ENCODE peak calls at places on chromosomes 4 and X, in ten cellular contexts. One of them, this sample, is unnamed.

GRCh38 chr4:69568787-69569186 is 70.7 kb downstream of the UGT2A2 start:
- DNase-seq in tibial nerve: no peak
- DNase-seq in endothelial cell: no peak
- DNase-seq in HFF-Myc: no peak
- DNase-seq in lower leg skin: no peak
- DNase-seq in tibial artery: no peak
- DNase-seq in HCT116: no peak
- DNase-seq in fibroblast of lung: no peak
- DNase-seq in CD4-positive, alpha-beta T cell: no peak
- DNase-seq in ovary: no peak
- DNase-seq in this sample: no peak

GRCh38 chrX:118360429-118361125 is 14.7 kb downstream of the WDR44 start:
- DNase-seq in HCT116: no peak
- DNase-seq in CD4-positive, alpha-beta T cell: no peak
- DNase-seq in lower leg skin: no peak
- DNase-seq in HFF-Myc: no peak
- DNase-seq in fibroblast of lung: no peak
- DNase-seq in tibial artery: no peak
- DNase-seq in tibial nerve: no peak
- DNase-seq in endothelial cell: no peak
- DNase-seq in ovary: no peak
- DNase-seq in this sample: no peak

GRCh38 chrX:103254921-103255455 is at the start of gene TCEAL8:
- DNase-seq in lower leg skin: peak; percentile 94
- DNase-seq in CD4-positive, alpha-beta T cell: no peak
- DNase-seq in HCT116: peak; percentile 63
- DNase-seq in endothelial cell: peak; percentile 49
- DNase-seq in tibial artery: peak; percentile 89
- DNase-seq in HFF-Myc: peak; percentile 39
- DNase-seq in ovary: peak; percentile 83
- DNase-seq in tibial nerve: peak; percentile 66
- DNase-seq in fibroblast of lung: peak; percentile 77
- DNase-seq in this sample: no peak

GRCh38 chrX:95893632-95894031 is 791.0 kb upstream of the DIAPH2 start:
- DNase-seq in HCT116: no peak
- DNase-seq in tibial nerve: no peak
- DNase-seq in lower leg skin: no peak
- DNase-seq in HFF-Myc: no peak
- DNase-seq in tibial artery: no peak
- DNase-seq in ovary: no peak
- DNase-seq in fibroblast of lung: peak; percentile 98
- DNase-seq in endothelial cell: no peak
- DNase-seq in CD4-positive, alpha-beta T cell: no peak
- DNase-seq in this sample: no peak

GRCh38 chr4:123430031-123430430 is 33.4 kb downstream of the SPRY1 start:
- DNase-seq in endothelial cell: no peak
- DNase-seq in CD4-positive, alpha-beta T cell: no peak
- DNase-seq in ovary: no peak
- DNase-seq in HFF-Myc: no peak
- DNase-seq in HCT116: no peak
- DNase-seq in tibial nerve: no peak
- DNase-seq in fibroblast of lung: no peak
- DNase-seq in tibial artery: no peak
- DNase-seq in lower leg skin: no peak
- DNase-seq in this sample: no peak

GRCh38 chr4:84498203-84499026 is 677 bp downstream of the NKX6-1 start:
- DNase-seq in endothelial cell: no peak
- DNase-seq in HCT116: peak; percentile 8
- DNase-seq in lower leg skin: no peak
- DNase-seq in tibial artery: no peak
- DNase-seq in ovary: peak; percentile 42
- DNase-seq in CD4-positive, alpha-beta T cell: no peak
- DNase-seq in HFF-Myc: no peak
- DNase-seq in fibroblast of lung: peak; percentile 32
- DNase-seq in tibial nerve: no peak
- DNase-seq in this sample: no peak

GRCh38 chr4:128782076-128782715 is 27.3 kb upstream of the JADE1 start:
- DNase-seq in lower leg skin: no peak
- DNase-seq in tibial artery: no peak
- DNase-seq in CD4-positive, alpha-beta T cell: peak; percentile 38
- DNase-seq in endothelial cell: no peak
- DNase-seq in HCT116: peak; percentile 18
- DNase-seq in ovary: no peak
- DNase-seq in HFF-Myc: no peak
- DNase-seq in fibroblast of lung: no peak
- DNase-seq in tibial nerve: no peak
- DNase-seq in this sample: no peak

GRCh38 chr4:153486281-153487151 is 20.4 kb downstream of the TMEM131L start:
- DNase-seq in tibial nerve: no peak
- DNase-seq in lower leg skin: no peak
- DNase-seq in CD4-positive, alpha-beta T cell: no peak
- DNase-seq in HFF-Myc: no peak
- DNase-seq in HCT116: peak; percentile 74
- DNase-seq in tibial artery: peak; percentile 76
- DNase-seq in endothelial cell: no peak
- DNase-seq in fibroblast of lung: peak; percentile 70
- DNase-seq in ovary: no peak
- DNase-seq in this sample: peak; percentile 69

GRCh38 chr4:76733380-76733779 is 164.6 kb downstream of the SOWAHB start:
- DNase-seq in endothelial cell: no peak
- DNase-seq in CD4-positive, alpha-beta T cell: no peak
- DNase-seq in HCT116: no peak
- DNase-seq in lower leg skin: no peak
- DNase-seq in ovary: no peak
- DNase-seq in tibial nerve: no peak
- DNase-seq in HFF-Myc: no peak
- DNase-seq in tibial artery: no peak
- DNase-seq in fibroblast of lung: no peak
- DNase-seq in this sample: no peak
- TF ChIP-seq CTCF in endothelial cell: no peak
- TF ChIP-seq CTCF in CD4-positive, alpha-beta T cell: no peak
- TF ChIP-seq CTCF in HCT116: peak; percentile 53
- TF ChIP-seq CTCF in lower leg skin: no peak
- TF ChIP-seq CTCF in ovary: no peak
- TF ChIP-seq CTCF in tibial nerve: no peak
- TF ChIP-seq CTCF in HFF-Myc: peak; percentile 9
- TF ChIP-seq CTCF in tibial artery: no peak
- TF ChIP-seq CTCF in fibroblast of lung: no peak
- TF ChIP-seq CTCF in this sample: peak; percentile 2

GRCh38 chr4:103207673-103208072 is 9.5 kb upstream of the CENPE start:
- DNase-seq in tibial nerve: no peak
- DNase-seq in HCT116: peak; percentile 24
- DNase-seq in endothelial cell: peak; percentile 17
- DNase-seq in HFF-Myc: no peak
- DNase-seq in CD4-positive, alpha-beta T cell: no peak
- DNase-seq in lower leg skin: no peak
- DNase-seq in fibroblast of lung: no peak
- DNase-seq in tibial artery: no peak
- DNase-seq in ovary: no peak
- DNase-seq in this sample: no peak
- TF ChIP-seq CTCF in tibial nerve: no peak
- TF ChIP-seq CTCF in HCT116: peak; percentile 31
- TF ChIP-seq CTCF in endothelial cell: no peak
- TF ChIP-seq CTCF in HFF-Myc: peak; percentile 8
- TF ChIP-seq CTCF in CD4-positive, alpha-beta T cell: no peak
- TF ChIP-seq CTCF in lower leg skin: no peak
- TF ChIP-seq CTCF in fibroblast of lung: no peak
- TF ChIP-seq CTCF in tibial artery: no peak
- TF ChIP-seq CTCF in ovary: no peak
- TF ChIP-seq CTCF in this sample: no peak

GRCh38 chr4:133102612-133103409 is 46.3 kb upstream of the PCDH10 start:
- DNase-seq in HCT116: no peak
- DNase-seq in endothelial cell: no peak
- DNase-seq in CD4-positive, alpha-beta T cell: no peak
- DNase-seq in HFF-Myc: no peak
- DNase-seq in fibroblast of lung: no peak
- DNase-seq in tibial artery: no peak
- DNase-seq in tibial nerve: no peak
- DNase-seq in ovary: no peak
- DNase-seq in lower leg skin: no peak
- DNase-seq in this sample: no peak
- TF ChIP-seq CTCF in HCT116: no peak
- TF ChIP-seq CTCF in endothelial cell: no peak
- TF ChIP-seq CTCF in CD4-positive, alpha-beta T cell: no peak
- TF ChIP-seq CTCF in HFF-Myc: no peak
- TF ChIP-seq CTCF in fibroblast of lung: no peak
- TF ChIP-seq CTCF in tibial artery: no peak
- TF ChIP-seq CTCF in tibial nerve: no peak
- TF ChIP-seq CTCF in ovary: no peak
- TF ChIP-seq CTCF in lower leg skin: no peak
- TF ChIP-seq CTCF in this sample: no peak

GRCh38 chr4:176193126-176193525 is 2.3 kb downstream of the SPATA4 start:
- DNase-seq in tibial artery: no peak
- DNase-seq in ovary: no peak
- DNase-seq in CD4-positive, alpha-beta T cell: no peak
- DNase-seq in HFF-Myc: no peak
- DNase-seq in lower leg skin: no peak
- DNase-seq in endothelial cell: no peak
- DNase-seq in tibial nerve: no peak
- DNase-seq in HCT116: no peak
- DNase-seq in fibroblast of lung: peak; percentile 58
- DNase-seq in this sample: no peak

GRCh38 chr4:176188654-176189053 is 6.7 kb downstream of the SPATA4 start:
- DNase-seq in HCT116: no peak
- DNase-seq in tibial artery: no peak
- DNase-seq in fibroblast of lung: no peak
- DNase-seq in lower leg skin: no peak
- DNase-seq in HFF-Myc: no peak
- DNase-seq in ovary: no peak
- DNase-seq in tibial nerve: no peak
- DNase-seq in CD4-positive, alpha-beta T cell: no peak
- DNase-seq in endothelial cell: no peak
- DNase-seq in this sample: no peak

GRCh38 chr4:176193898-176194297 is 1.5 kb downstream of the SPATA4 start:
- DNase-seq in ovary: no peak
- DNase-seq in lower leg skin: no peak
- DNase-seq in CD4-positive, alpha-beta T cell: no peak
- DNase-seq in endothelial cell: no peak
- DNase-seq in HCT116: peak; percentile 29
- DNase-seq in fibroblast of lung: peak; percentile 65
- DNase-seq in tibial nerve: no peak
- DNase-seq in HFF-Myc: no peak
- DNase-seq in tibial artery: no peak
- DNase-seq in this sample: peak; percentile 47

GRCh38 chr4:176189891-176190795 is 5.2 kb downstream of the SPATA4 start:
- DNase-seq in ovary: no peak
- DNase-seq in HCT116: no peak
- DNase-seq in tibial nerve: no peak
- DNase-seq in fibroblast of lung: no peak
- DNase-seq in lower leg skin: no peak
- DNase-seq in HFF-Myc: no peak
- DNase-seq in tibial artery: no peak
- DNase-seq in endothelial cell: no peak
- DNase-seq in CD4-positive, alpha-beta T cell: no peak
- DNase-seq in this sample: no peak

DNA sequence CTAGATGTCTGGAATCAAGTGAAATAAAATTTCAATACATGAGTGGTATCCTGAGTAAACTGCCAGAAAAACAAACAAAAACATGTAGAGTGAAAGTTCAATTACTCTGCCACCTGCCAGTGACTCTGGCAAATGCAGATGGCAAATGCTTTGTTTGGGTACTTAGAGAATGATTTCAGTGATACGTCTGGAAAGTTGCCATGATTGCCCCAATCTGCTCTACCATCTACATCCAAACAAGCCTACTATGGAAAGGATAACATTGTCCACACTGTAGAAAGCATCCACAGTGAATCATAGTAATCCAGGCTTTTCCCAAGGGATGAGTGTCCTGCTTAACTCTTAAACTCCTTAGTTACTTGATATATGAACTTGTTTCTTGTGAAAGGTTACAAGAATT is 3.4 kb downstream of the SPATA4 start:
- DNase-seq in tibial nerve: no peak
- DNase-seq in fibroblast of lung: peak; percentile 44
- DNase-seq in lower leg skin: no peak
- DNase-seq in HFF-Myc: no peak
- DNase-seq in ovary: no peak
- DNase-seq in endothelial cell: no peak
- DNase-seq in HCT116: no peak
- DNase-seq in CD4-positive, alpha-beta T cell: no peak
- DNase-seq in tibial artery: no peak
- DNase-seq in this sample: no peak
- TF ChIP-seq CTCF in tibial nerve: no peak
- TF ChIP-seq CTCF in fibroblast of lung: no peak
- TF ChIP-seq CTCF in lower leg skin: no peak
- TF ChIP-seq CTCF in HFF-Myc: no peak
- TF ChIP-seq CTCF in ovary: no peak
- TF ChIP-seq CTCF in endothelial cell: no peak
- TF ChIP-seq CTCF in HCT116: peak; percentile 27
- TF ChIP-seq CTCF in CD4-positive, alpha-beta T cell: no peak
- TF ChIP-seq CTCF in tibial artery: no peak
- TF ChIP-seq CTCF in this sample: no peak

DNA sequence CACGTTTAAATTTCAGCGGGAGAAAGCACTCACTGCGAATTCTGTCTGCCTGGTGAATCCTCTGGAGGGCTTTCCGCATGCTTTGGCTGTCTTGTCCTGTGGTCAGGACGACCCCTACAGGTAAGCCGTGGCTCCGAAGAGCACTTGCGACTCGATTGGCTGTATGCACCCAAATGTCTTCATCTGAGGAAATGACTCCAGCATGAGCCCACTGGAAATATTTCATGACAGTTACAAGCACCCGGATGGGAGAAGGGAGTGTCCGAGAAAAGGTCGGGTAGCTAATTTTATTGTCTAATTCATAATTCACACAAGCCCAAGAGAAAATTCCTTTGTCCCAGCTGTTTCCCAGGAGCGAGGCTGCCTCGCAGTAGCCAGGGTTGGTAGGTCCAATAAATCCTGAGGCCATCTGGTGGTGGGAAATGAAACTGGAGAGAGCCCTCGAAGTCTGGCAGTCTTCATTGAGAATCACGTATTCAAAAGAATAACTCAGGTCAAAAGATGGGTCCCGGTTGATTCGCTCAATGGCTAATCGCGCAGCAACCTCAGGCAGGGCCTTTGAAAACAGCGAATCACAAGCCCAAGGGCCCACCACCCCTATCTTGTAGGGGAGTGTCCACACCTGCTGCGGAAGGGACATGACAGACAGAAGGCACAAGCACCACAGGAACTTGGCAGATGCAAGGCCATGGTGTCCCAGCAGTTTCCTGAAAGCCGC is 6.6 kb downstream of the GUCY2F start:
- DNase-seq in fibroblast of lung: peak; percentile 51
- DNase-seq in HFF-Myc: no peak
- DNase-seq in lower leg skin: no peak
- DNase-seq in ovary: peak; percentile 35
- DNase-seq in tibial artery: no peak
- DNase-seq in HCT116: peak; percentile 54
- DNase-seq in CD4-positive, alpha-beta T cell: no peak
- DNase-seq in endothelial cell: peak; percentile 51
- DNase-seq in tibial nerve: no peak
- DNase-seq in this sample: no peak
- TF ChIP-seq CTCF in fibroblast of lung: peak; percentile 54
- TF ChIP-seq CTCF in HFF-Myc: peak; percentile 32
- TF ChIP-seq CTCF in lower leg skin: no peak
- TF ChIP-seq CTCF in ovary: peak; percentile 41
- TF ChIP-seq CTCF in tibial artery: peak; percentile 38
- TF ChIP-seq CTCF in HCT116: peak; percentile 49
- TF ChIP-seq CTCF in CD4-positive, alpha-beta T cell: peak; percentile 22
- TF ChIP-seq CTCF in endothelial cell: peak; percentile 48
- TF ChIP-seq CTCF in tibial nerve: peak; percentile 49
- TF ChIP-seq CTCF in this sample: peak; percentile 47

GRCh38 chr4:76426272-76426671 is 5.3 kb upstream of the CCDC158 start:
- DNase-seq in tibial artery: no peak
- DNase-seq in lower leg skin: no peak
- DNase-seq in HFF-Myc: no peak
- DNase-seq in endothelial cell: no peak
- DNase-seq in HCT116: no peak
- DNase-seq in tibial nerve: no peak
- DNase-seq in CD4-positive, alpha-beta T cell: no peak
- DNase-seq in fibroblast of lung: no peak
- DNase-seq in ovary: no peak
- DNase-seq in this sample: no peak
- TF ChIP-seq CTCF in tibial artery: peak; percentile 13
- TF ChIP-seq CTCF in lower leg skin: no peak
- TF ChIP-seq CTCF in HFF-Myc: no peak
- TF ChIP-seq CTCF in endothelial cell: no peak
- TF ChIP-seq CTCF in HCT116: peak; percentile 31
- TF ChIP-seq CTCF in tibial nerve: no peak
- TF ChIP-seq CTCF in CD4-positive, alpha-beta T cell: no peak
- TF ChIP-seq CTCF in fibroblast of lung: no peak
- TF ChIP-seq CTCF in ovary: no peak
- TF ChIP-seq CTCF in this sample: no peak